ENCODE peak calls at places on chromosomes 4 and X, in four cellular contexts. T is stimulated activated naive B cell treated with anti-CD40 and anti-IgM and Interleukin-4, amounts not matched to agents 10 μg/mL and 1 μg/mL and 100 μg/mL, for 72 hours; Q is mucosa of gallbladder; F is stimulated activated CD8-positive, alpha-beta memory T cell treated with anti-CD3 and anti-CD28 coated beads, Interleukin-4, amount 100 ng/mL, for 48 hours. I is an unnamed sample.

GRCh38 chr4:173076903-173077629 is 91.5 kb upstream of the GALNT7 start:
- DNase-seq in T (no peak), F (no peak), Q (no peak), I (no peak)

GRCh38 chrX:40244980-40245379 is 147.2 kb upstream of the BCOR start:
- DNase-seq in F (no peak), Q (no peak), T (no peak), I (no peak)

GRCh38 chr4:121118344-121118743 is 45.8 kb downstream of the TNIP3 start:
- DNase-seq in Q (no peak), F (no peak), T (no peak), I (no peak)

GRCh38 chr4:5780831-5781480 is 70.0 kb downstream of the EVC start:
- DNase-seq in F (no peak), T (no peak), Q (no peak), I (no peak)

GRCh38 chr4:169115144-169115896 is 105.3 kb upstream of the CBR4 start:
- DNase-seq in Q (peak), T (no peak), F (no peak), I (no peak)

GRCh38 chr4:168877407-168877778 is 132.7 kb downstream of the CBR4 start:
- DNase-seq in T (no peak), F (no peak), Q (no peak), I (peak)

GRCh38 chr4:144355809-144356757 is 215.6 kb upstream of the GYPA start:
- DNase-seq in F (no peak), T (peak), Q (peak), I (no peak)

GRCh38 chr4:23911675-23912455 is 22.0 kb upstream of the PPARGC1A start:
- DNase-seq in Q (no peak), T (no peak), F (no peak), I (no peak)